ENCODE peak calls at places on chromosomes 6 and 20, in five cellular contexts. One of them, this sample, is unnamed.

GRCh38 chr6:151082079-151082478 is 157.7 kb upstream of the AKAP12 start:
- DNase-seq in neural progenitor cell: no peak
- DNase-seq in heart right ventricle: no peak
- DNase-seq in endodermal cell: peak; percentile 7
- DNase-seq in CD8-positive, alpha-beta T cell: no peak
- DNase-seq in this sample: no peak

GRCh38 chr20:32490942-32491763 is 94.0 kb downstream of the NOL4L start:
- DNase-seq in endodermal cell: peak; percentile 7
- DNase-seq in heart right ventricle: no peak
- DNase-seq in neural progenitor cell: no peak
- DNase-seq in CD8-positive, alpha-beta T cell: no peak
- DNase-seq in this sample: no peak

GRCh38 chr6:60668428-60668827 is 1617.6 kb downstream of the KHDRBS2 start:
- DNase-seq in neural progenitor cell: no peak
- DNase-seq in heart right ventricle: no peak
- DNase-seq in endodermal cell: no peak
- DNase-seq in CD8-positive, alpha-beta T cell: no peak
- DNase-seq in this sample: no peak

GRCh38 chr6:105757512-105758200 is 328.5 kb upstream of the PRDM1 start:
- DNase-seq in neural progenitor cell: no peak
- DNase-seq in CD8-positive, alpha-beta T cell: no peak
- DNase-seq in endodermal cell: no peak
- DNase-seq in heart right ventricle: no peak
- DNase-seq in this sample: no peak

GRCh38 chr6:168648730-168649129 is 207.7 kb downstream of the SMOC2 start:
- DNase-seq in heart right ventricle: no peak
- DNase-seq in endodermal cell: no peak
- DNase-seq in CD8-positive, alpha-beta T cell: no peak
- DNase-seq in neural progenitor cell: no peak
- DNase-seq in this sample: no peak

GRCh38 chr6:83609248-83609647 is 96.9 kb downstream of the PRSS35 start:
- DNase-seq in endodermal cell: no peak
- DNase-seq in heart right ventricle: no peak
- DNase-seq in neural progenitor cell: no peak
- DNase-seq in CD8-positive, alpha-beta T cell: no peak
- DNase-seq in this sample: no peak

GRCh38 chr6:225121-225721 is 67.1 kb upstream of the DUSP22 start:
- DNase-seq in endodermal cell: peak; percentile 33
- DNase-seq in neural progenitor cell: no peak
- DNase-seq in CD8-positive, alpha-beta T cell: peak; percentile 57
- DNase-seq in heart right ventricle: no peak
- DNase-seq in this sample: no peak

GRCh38 chr6:75124983-75125382 is 80.9 kb downstream of the COL12A1 start:
- DNase-seq in endodermal cell: no peak
- DNase-seq in heart right ventricle: no peak
- DNase-seq in CD8-positive, alpha-beta T cell: no peak
- DNase-seq in neural progenitor cell: no peak
- DNase-seq in this sample: no peak

GRCh38 chr20:1328680-1329330 is at the start of gene SDCBP2:
- DNase-seq in neural progenitor cell: no peak
- DNase-seq in heart right ventricle: peak; percentile 2
- DNase-seq in endodermal cell: peak; percentile 37
- DNase-seq in CD8-positive, alpha-beta T cell: no peak
- DNase-seq in this sample: no peak

GRCh38 chr6:659716-660581 is 3.0 kb upstream of the HUS1B start:
- DNase-seq in heart right ventricle: no peak
- DNase-seq in CD8-positive, alpha-beta T cell: no peak
- DNase-seq in neural progenitor cell: peak; percentile 43
- DNase-seq in endodermal cell: peak; percentile 88
- DNase-seq in this sample: no peak

GRCh38 chr20:63858393-63859165 is 2.7 kb upstream of the ABHD16B start:
- DNase-seq in heart right ventricle: peak; percentile 85
- DNase-seq in endodermal cell: peak; percentile 79
- DNase-seq in CD8-positive, alpha-beta T cell: no peak
- DNase-seq in neural progenitor cell: peak; percentile 62
- DNase-seq in this sample: no peak

GRCh38 chr6:19830171-19830570 is 7.0 kb upstream of the ID4 start:
- DNase-seq in CD8-positive, alpha-beta T cell: no peak
- DNase-seq in neural progenitor cell: no peak
- DNase-seq in heart right ventricle: no peak
- DNase-seq in endodermal cell: no peak
- DNase-seq in this sample: no peak

GRCh38 chr6:17622144-17622543 is 22.0 kb downstream of the FAM8A1 start:
- DNase-seq in CD8-positive, alpha-beta T cell: no peak
- DNase-seq in heart right ventricle: peak; percentile 24
- DNase-seq in endodermal cell: no peak
- DNase-seq in neural progenitor cell: no peak
- DNase-seq in this sample: no peak

GRCh38 chr20:40251284-40251932 is 437.6 kb downstream of the MAFB start:
- DNase-seq in heart right ventricle: no peak
- DNase-seq in endodermal cell: peak; percentile 88
- DNase-seq in CD8-positive, alpha-beta T cell: no peak
- DNase-seq in neural progenitor cell: peak; percentile 58
- DNase-seq in this sample: no peak

GRCh38 chr6:85472744-85473143 is 22.9 kb downstream of the NT5E start:
- DNase-seq in neural progenitor cell: no peak
- DNase-seq in heart right ventricle: no peak
- DNase-seq in endodermal cell: no peak
- DNase-seq in CD8-positive, alpha-beta T cell: no peak
- DNase-seq in this sample: no peak

GRCh38 chr20:401682-402495 is 6.2 kb upstream of the RBCK1 start:
- DNase-seq in neural progenitor cell: no peak
- DNase-seq in CD8-positive, alpha-beta T cell: no peak
- DNase-seq in endodermal cell: no peak
- DNase-seq in heart right ventricle: no peak
- DNase-seq in this sample: no peak

GRCh38 chr6:91462236-91462635 is 875.4 kb upstream of the MAP3K7 start:
- DNase-seq in CD8-positive, alpha-beta T cell: no peak
- DNase-seq in endodermal cell: no peak
- DNase-seq in neural progenitor cell: no peak
- DNase-seq in heart right ventricle: no peak
- DNase-seq in this sample: no peak

GRCh38 chr6:87671555-87672029 is 30.4 kb downstream of the AKIRIN2 start:
- DNase-seq in heart right ventricle: no peak
- DNase-seq in neural progenitor cell: no peak
- DNase-seq in CD8-positive, alpha-beta T cell: no peak
- DNase-seq in endodermal cell: no peak
- DNase-seq in this sample: no peak

GRCh38 chr6:7938562-7939185 is 28.1 kb upstream of the TXNDC5 start:
- DNase-seq in endodermal cell: no peak
- DNase-seq in neural progenitor cell: no peak
- DNase-seq in CD8-positive, alpha-beta T cell: no peak
- DNase-seq in heart right ventricle: no peak
- DNase-seq in this sample: no peak

GRCh38 chr6:27889628-27890315 is 22.4 kb downstream of the OR2B2 start:
- DNase-seq in neural progenitor cell: peak; percentile 39
- DNase-seq in heart right ventricle: no peak
- DNase-seq in endodermal cell: peak; percentile 82
- DNase-seq in CD8-positive, alpha-beta T cell: no peak
- DNase-seq in this sample: no peak

GRCh38 chr20:17628101-17628841 is 53.8 kb downstream of the RRBP1 start:
- DNase-seq in neural progenitor cell: no peak
- DNase-seq in heart right ventricle: no peak
- DNase-seq in CD8-positive, alpha-beta T cell: no peak
- DNase-seq in endodermal cell: peak; percentile 60
- DNase-seq in this sample: no peak

GRCh38 chr6:108250240-108250866 is 10.5 kb downstream of the SNX3 start:
- DNase-seq in endodermal cell: peak; percentile 70
- DNase-seq in neural progenitor cell: peak; percentile 48
- DNase-seq in CD8-positive, alpha-beta T cell: no peak
- DNase-seq in heart right ventricle: no peak
- DNase-seq in this sample: no peak

GRCh38 chr6:49692534-49692933 is 20.8 kb downstream of the CRISP2 start:
- DNase-seq in heart right ventricle: no peak
- DNase-seq in CD8-positive, alpha-beta T cell: no peak
- DNase-seq in neural progenitor cell: no peak
- DNase-seq in endodermal cell: no peak
- DNase-seq in this sample: no peak

GRCh38 chr6:148924226-148924989 is 177.6 kb downstream of the UST start:
- DNase-seq in CD8-positive, alpha-beta T cell: no peak
- DNase-seq in neural progenitor cell: no peak
- DNase-seq in heart right ventricle: no peak
- DNase-seq in endodermal cell: peak; percentile 67
- DNase-seq in this sample: no peak

GRCh38 chr20:63009988-63010769 is 3.4 kb upstream of the BHLHE23 start:
- DNase-seq in CD8-positive, alpha-beta T cell: peak; percentile 79
- DNase-seq in endodermal cell: peak; percentile 43
- DNase-seq in heart right ventricle: no peak
- DNase-seq in neural progenitor cell: no peak
- DNase-seq in this sample: no peak

GRCh38 chr6:163123098-163123497 is 291.4 kb upstream of the QKI start:
- DNase-seq in CD8-positive, alpha-beta T cell: no peak
- DNase-seq in heart right ventricle: no peak
- DNase-seq in endodermal cell: peak; percentile 82
- DNase-seq in neural progenitor cell: no peak
- DNase-seq in this sample: no peak

GRCh38 chr20:25048519-25048952 is 9.4 kb downstream of the ACSS1 start:
- DNase-seq in neural progenitor cell: no peak
- DNase-seq in CD8-positive, alpha-beta T cell: no peak
- DNase-seq in heart right ventricle: no peak
- DNase-seq in endodermal cell: peak; percentile 24
- DNase-seq in this sample: no peak

GRCh38 chr6:128494440-128494839 is 26.0 kb downstream of the PTPRK start:
- DNase-seq in endodermal cell: no peak
- DNase-seq in CD8-positive, alpha-beta T cell: no peak
- DNase-seq in heart right ventricle: peak; percentile 24
- DNase-seq in neural progenitor cell: peak; percentile 78
- DNase-seq in this sample: no peak

GRCh38 chr20:12072945-12073245 is 155.2 kb downstream of the BTBD3 start:
- DNase-seq in endodermal cell: no peak
- DNase-seq in heart right ventricle: no peak
- DNase-seq in CD8-positive, alpha-beta T cell: no peak
- DNase-seq in neural progenitor cell: no peak
- DNase-seq in this sample: no peak

GRCh38 chr20:62321521-62321948 is 18.7 kb downstream of the ADRM1 start:
- DNase-seq in CD8-positive, alpha-beta T cell: no peak
- DNase-seq in neural progenitor cell: no peak
- DNase-seq in endodermal cell: peak; percentile 86
- DNase-seq in heart right ventricle: no peak
- DNase-seq in this sample: no peak

GRCh38 chr20:1505361-1505760 is 14.1 kb upstream of the SIRPB2 start:
- DNase-seq in heart right ventricle: no peak
- DNase-seq in CD8-positive, alpha-beta T cell: no peak
- DNase-seq in neural progenitor cell: no peak
- DNase-seq in endodermal cell: no peak
- DNase-seq in this sample: no peak

GRCh38 chr6:71288228-71289038 is at the start of gene OGFRL1:
- DNase-seq in heart right ventricle: peak; percentile 77
- DNase-seq in endodermal cell: peak; percentile 85
- DNase-seq in neural progenitor cell: peak; percentile 86
- DNase-seq in CD8-positive, alpha-beta T cell: peak; percentile 71
- DNase-seq in this sample: peak; percentile 84
- TF ChIP-seq CTCF in heart right ventricle: no peak
- TF ChIP-seq CTCF in endodermal cell: peak; percentile 29
- TF ChIP-seq CTCF in neural progenitor cell: no peak
- TF ChIP-seq CTCF in CD8-positive, alpha-beta T cell: no peak
- TF ChIP-seq CTCF in this sample: no peak

DNA sequence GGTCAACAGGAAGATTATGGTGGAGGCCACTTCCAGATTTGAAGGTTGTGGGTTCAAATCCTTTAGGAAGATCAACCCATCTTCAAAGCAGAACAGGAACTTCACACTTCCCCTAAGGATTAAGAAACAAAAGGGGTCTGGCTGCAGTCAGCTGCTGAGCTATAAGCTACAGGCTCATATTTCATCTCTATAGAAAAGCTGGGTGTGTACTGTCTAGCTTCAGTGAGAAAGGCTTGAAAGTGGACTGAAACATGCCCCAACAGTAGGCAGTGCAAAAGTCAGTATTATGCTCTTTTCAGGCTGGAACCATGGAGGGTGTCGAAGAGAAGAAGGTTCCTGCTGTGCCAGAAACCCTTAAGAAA is 60.1 kb upstream of the SPDEF start:
- DNase-seq in heart right ventricle: no peak
- DNase-seq in neural progenitor cell: no peak
- DNase-seq in CD8-positive, alpha-beta T cell: no peak
- DNase-seq in endodermal cell: no peak
- DNase-seq in this sample: no peak
- H3K4me3 ChIP-seq in heart right ventricle: no peak overlapping the region
- H3K4me3 ChIP-seq in neural progenitor cell: no peak overlapping the region
- H3K4me3 ChIP-seq in CD8-positive, alpha-beta T cell: no peak overlapping the region
- H3K4me3 ChIP-seq in endodermal cell: no peak overlapping the region
- H3K4me3 ChIP-seq in this sample: no peak overlapping the region

DNA sequence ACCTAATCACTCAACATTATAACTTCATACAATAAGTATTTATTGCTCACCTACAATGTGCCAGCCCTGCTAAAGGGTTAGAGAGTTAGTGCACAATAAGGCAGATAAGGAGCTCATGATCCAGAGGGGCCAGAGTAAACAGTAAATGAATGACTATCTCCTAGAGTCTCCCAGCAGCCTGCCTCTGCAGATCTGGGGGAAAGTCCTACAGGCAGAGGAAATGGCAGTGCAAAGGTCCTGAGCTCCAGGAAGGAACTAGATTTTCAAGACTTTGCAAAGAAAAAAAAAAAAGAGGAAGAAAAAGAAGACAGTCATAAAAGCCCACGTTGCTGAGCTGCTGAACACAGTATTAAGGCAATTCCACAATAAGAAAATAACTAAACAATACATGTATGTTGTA is 160.1 kb downstream of the SIM1 start:
- DNase-seq in CD8-positive, alpha-beta T cell: no peak
- DNase-seq in heart right ventricle: no peak
- DNase-seq in neural progenitor cell: no peak
- DNase-seq in endodermal cell: no peak
- DNase-seq in this sample: no peak
- H3K27ac ChIP-seq in CD8-positive, alpha-beta T cell: no peak overlapping the region
- H3K27ac ChIP-seq in heart right ventricle: no peak overlapping the region
- H3K27ac ChIP-seq in neural progenitor cell: no peak overlapping the region
- H3K27ac ChIP-seq in endodermal cell: no peak overlapping the region
- H3K27ac ChIP-seq in this sample: no peak overlapping the region

GRCh38 chr20:33929917-33930316 is 63.8 kb upstream of the RALY start:
- DNase-seq in CD8-positive, alpha-beta T cell: no peak
- DNase-seq in endodermal cell: no peak
- DNase-seq in heart right ventricle: no peak
- DNase-seq in neural progenitor cell: no peak
- DNase-seq in this sample: no peak

GRCh38 chr20:33936651-33937050 is 57.1 kb upstream of the RALY start:
- DNase-seq in heart right ventricle: no peak
- DNase-seq in neural progenitor cell: no peak
- DNase-seq in endodermal cell: no peak
- DNase-seq in CD8-positive, alpha-beta T cell: no peak
- DNase-seq in this sample: no peak

GRCh38 chr20:33927703-33928102 is 66.0 kb upstream of the RALY start:
- DNase-seq in neural progenitor cell: no peak
- DNase-seq in endodermal cell: no peak
- DNase-seq in heart right ventricle: no peak
- DNase-seq in CD8-positive, alpha-beta T cell: no peak
- DNase-seq in this sample: no peak

DNA sequence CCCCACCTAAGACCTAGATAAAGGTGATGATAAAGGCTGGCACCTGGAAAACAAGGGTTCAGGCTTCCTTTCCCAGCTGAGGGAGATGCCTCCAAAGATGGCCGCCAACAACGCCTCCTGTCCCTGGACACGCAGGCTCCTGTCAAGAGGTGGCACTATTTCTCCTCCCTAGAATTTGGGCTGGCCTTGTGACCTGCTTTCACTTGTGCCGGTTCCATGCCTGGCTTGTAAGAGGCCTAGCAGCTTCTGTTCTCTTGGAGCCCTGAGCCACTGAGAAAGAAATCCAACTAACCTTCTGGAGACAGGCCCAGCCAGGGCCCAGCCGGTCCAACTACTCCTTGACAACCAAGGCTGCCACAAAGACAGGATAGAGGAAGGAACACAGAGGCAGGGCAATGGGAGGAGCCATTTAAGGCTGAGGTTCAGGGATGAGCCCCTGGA is 60.2 kb upstream of the RALY start:
- DNase-seq in CD8-positive, alpha-beta T cell: peak; percentile 41
- DNase-seq in neural progenitor cell: peak; percentile 71
- DNase-seq in heart right ventricle: peak; percentile 65
- DNase-seq in endodermal cell: peak; percentile 90
- DNase-seq in this sample: peak; percentile 68
- TF ChIP-seq CTCF in CD8-positive, alpha-beta T cell: no peak
- TF ChIP-seq CTCF in neural progenitor cell: peak; percentile 60
- TF ChIP-seq CTCF in heart right ventricle: peak; percentile 62
- TF ChIP-seq CTCF in endodermal cell: peak; percentile 88
- TF ChIP-seq CTCF in this sample: peak; percentile 32

This sample was measured in dorsolateral prefrontal cortex.